ENCODE peak calls at places on chromosomes 3 and 15, in four cellular contexts. K is K562, J is HepG2, G is SK-N-SH. W is an unnamed sample.

GRCh38 chr15:83276661-83277060 is 7.8 kb downstream of the BNC1 start:
- DNase-seq in K (no peak), J (no peak), G (no peak), W (no peak)

GRCh38 chr3:173103469-173103868 is 37.6 kb downstream of the SPATA16 start:
- DNase-seq in K (no peak), J (no peak), G (no peak), W (no peak)

GRCh38 chr3:155664922-155665695 is 79.8 kb downstream of the PLCH1 start:
- DNase-seq in K (peak; percentile 24), J (peak; percentile 65), G (no peak), W (no peak)

GRCh38 chr3:104279617-104280016 is 1087.1 kb upstream of the ALCAM start:
- DNase-seq in K (no peak), J (no peak), G (no peak), W (no peak)

GRCh38 chr15:66772967-66773873 is 71.2 kb downstream of the SMAD6 start:
- DNase-seq in K (peak; percentile 26), J (peak; percentile 75), G (peak; percentile 55), W (no peak)

GRCh38 chr3:133426721-133427120 is 26.9 kb downstream of the BFSP2 start:
- DNase-seq in K (no peak), J (no peak), G (no peak), W (no peak)

GRCh38 chr15:93382196-93382820 is 293.3 kb upstream of the RGMA start:
- DNase-seq in K (no peak), J (no peak), G (no peak), W (no peak)

GRCh38 chr3:64067510-64068346 is 44.4 kb upstream of the PSMD6 start:
- DNase-seq in K (no peak), J (no peak), G (no peak), W (no peak)

DNA sequence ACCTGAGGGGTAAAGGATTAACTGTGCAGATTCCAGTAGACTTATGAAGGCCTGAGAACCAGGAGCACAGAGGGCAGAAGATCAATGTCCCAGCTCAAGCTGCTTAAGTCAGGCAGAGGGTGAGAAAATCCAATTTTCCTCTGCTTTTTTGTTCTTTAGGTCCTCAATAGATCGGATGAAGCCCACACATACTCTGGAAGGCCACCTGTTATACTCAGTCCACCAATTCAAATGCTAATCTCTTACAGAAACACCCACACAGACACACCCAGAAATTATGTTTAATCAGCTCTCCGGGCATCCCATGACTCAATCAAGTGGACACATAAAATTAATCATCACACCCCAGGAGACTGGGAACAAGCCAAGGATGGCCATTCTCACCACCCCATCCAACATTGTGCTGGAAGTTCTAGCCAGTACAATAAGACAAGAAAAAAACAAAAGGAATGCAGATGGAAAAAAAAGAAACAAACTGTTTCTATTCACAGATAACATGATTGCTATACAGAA is 67.9 kb upstream of the SLC24A5 start:
- DNase-seq in K (no peak), J (no peak), G (no peak), W (no peak)
- TF ChIP-seq NFIC in K (no peak), J (no peak), G (no peak), W (no peak)

DNA sequence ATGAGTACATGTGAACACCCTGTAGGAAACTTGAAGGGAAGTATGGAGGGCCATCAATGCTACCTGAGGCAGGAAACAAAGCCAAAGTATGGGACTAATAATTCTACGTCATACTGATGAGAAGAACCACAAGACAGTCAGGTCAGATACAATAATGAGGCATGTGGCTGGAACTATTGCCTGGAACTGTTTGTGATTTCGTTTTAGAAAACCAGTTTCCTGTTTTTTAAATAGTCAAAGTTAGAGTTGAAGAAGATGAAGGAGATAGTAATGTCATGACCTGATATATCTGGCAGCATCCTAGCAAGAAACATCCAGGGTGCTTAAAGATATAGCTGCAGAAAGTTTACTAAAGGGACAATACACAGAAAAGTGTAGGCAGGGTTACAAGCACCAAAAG is 302.3 kb upstream of the STT3B start:
- DNase-seq in K (no peak), J (no peak), G (no peak), W (no peak)
- TF ChIP-seq NFIC in K (no peak), J (no peak), G (no peak), W (peak; percentile 38)

GRCh38 chr3:150925751-150926201 is 20.5 kb upstream of the MINDY4B start:
- DNase-seq in K (peak; percentile 64), J (peak; percentile 50), G (peak; percentile 59), W (no peak)
- TF ChIP-seq NFIC in K (no peak), J (no peak), G (no peak), W (no peak)

GRCh38 chr3:9339750-9340449 is 23.0 kb upstream of the THUMPD3 start:
- DNase-seq in K (no peak), J (no peak), G (no peak), W (no peak)
- TF ChIP-seq NFIC in K (no peak), J (no peak), G (no peak), W (no peak)

GRCh38 chr15:94723801-94724200 is 492.4 kb downstream of the MCTP2 start:
- DNase-seq in K (no peak), J (no peak), G (no peak), W (no peak)
- TF ChIP-seq NFIC in K (no peak), J (no peak), G (no peak), W (no peak)